ENCODE peak calls at places on chromosome 16, in eight cellular contexts. One of them, this sample, is unnamed.

GRCh38 chr16:72793716-72794115 is 254.2 kb downstream of the ZFHX3 start:
- DNase-seq in esophagus muscularis mucosa: peak
- DNase-seq in sigmoid colon: no peak
- DNase-seq in stomach: no peak
- DNase-seq in prostate gland: no peak
- DNase-seq in GM12878: no peak
- DNase-seq in transverse colon: no peak
- DNase-seq in breast epithelium: no peak
- DNase-seq in this sample: no peak

GRCh38 chr16:63617047-63617989 is 1504.5 kb downstream of the CDH11 start:
- DNase-seq in esophagus muscularis mucosa: no peak
- DNase-seq in sigmoid colon: no peak
- DNase-seq in stomach: no peak
- DNase-seq in prostate gland: peak
- DNase-seq in GM12878: no peak
- DNase-seq in transverse colon: no peak
- DNase-seq in breast epithelium: no peak
- DNase-seq in this sample: no peak

GRCh38 chr16:87851141-87851587 is 18.1 kb downstream of the SLC7A5 start:
- DNase-seq in esophagus muscularis mucosa: no peak
- DNase-seq in sigmoid colon: no peak
- DNase-seq in stomach: no peak
- DNase-seq in prostate gland: no peak
- DNase-seq in GM12878: no peak
- DNase-seq in transverse colon: no peak
- DNase-seq in breast epithelium: no peak
- DNase-seq in this sample: no peak

GRCh38 chr16:8818499-8819270 is 21.0 kb downstream of the PMM2 start:
- DNase-seq in esophagus muscularis mucosa: no peak
- DNase-seq in sigmoid colon: no peak
- DNase-seq in stomach: no peak
- DNase-seq in prostate gland: no peak
- DNase-seq in GM12878: peak
- DNase-seq in transverse colon: no peak
- DNase-seq in breast epithelium: no peak
- DNase-seq in this sample: no peak

GRCh38 chr16:88815901-88816589 is 4.3 kb upstream of the APRT start:
- DNase-seq in esophagus muscularis mucosa: no peak
- DNase-seq in sigmoid colon: no peak
- DNase-seq in stomach: peak
- DNase-seq in prostate gland: no peak
- DNase-seq in GM12878: no peak
- DNase-seq in transverse colon: peak
- DNase-seq in breast epithelium: no peak
- DNase-seq in this sample: no peak

GRCh38 chr16:51306116-51306515 is 155.0 kb upstream of the SALL1 start:
- DNase-seq in esophagus muscularis mucosa: no peak
- DNase-seq in sigmoid colon: no peak
- DNase-seq in stomach: no peak
- DNase-seq in prostate gland: no peak
- DNase-seq in GM12878: no peak
- DNase-seq in transverse colon: no peak
- DNase-seq in breast epithelium: no peak
- DNase-seq in this sample: no peak

GRCh38 chr16:51382215-51382614 is 231.1 kb upstream of the SALL1 start:
- DNase-seq in esophagus muscularis mucosa: no peak
- DNase-seq in sigmoid colon: no peak
- DNase-seq in stomach: no peak
- DNase-seq in prostate gland: no peak
- DNase-seq in GM12878: no peak
- DNase-seq in transverse colon: no peak
- DNase-seq in breast epithelium: no peak
- DNase-seq in this sample: no peak

GRCh38 chr16:49776085-49776501 is 79.8 kb downstream of the ZNF423 start:
- DNase-seq in esophagus muscularis mucosa: no peak
- DNase-seq in sigmoid colon: no peak
- DNase-seq in stomach: no peak
- DNase-seq in prostate gland: no peak
- DNase-seq in GM12878: no peak
- DNase-seq in transverse colon: no peak
- DNase-seq in breast epithelium: no peak
- DNase-seq in this sample: no peak

GRCh38 chr16:24525970-24526559 is 13.3 kb upstream of the RBBP6 start:
- DNase-seq in esophagus muscularis mucosa: no peak
- DNase-seq in sigmoid colon: no peak
- DNase-seq in stomach: peak
- DNase-seq in prostate gland: peak
- DNase-seq in GM12878: no peak
- DNase-seq in transverse colon: no peak
- DNase-seq in breast epithelium: no peak
- DNase-seq in this sample: no peak

GRCh38 chr16:14087590-14088154 is 16.6 kb downstream of the MRTFB start:
- DNase-seq in esophagus muscularis mucosa: no peak
- DNase-seq in sigmoid colon: no peak
- DNase-seq in stomach: no peak
- DNase-seq in prostate gland: no peak
- DNase-seq in GM12878: no peak
- DNase-seq in transverse colon: no peak
- DNase-seq in breast epithelium: no peak
- DNase-seq in this sample: no peak

GRCh38 chr16:14089283-14089823 is 18.2 kb downstream of the MRTFB start:
- DNase-seq in esophagus muscularis mucosa: no peak
- DNase-seq in sigmoid colon: no peak
- DNase-seq in stomach: no peak
- DNase-seq in prostate gland: no peak
- DNase-seq in GM12878: no peak
- DNase-seq in transverse colon: no peak
- DNase-seq in breast epithelium: no peak
- DNase-seq in this sample: no peak

GRCh38 chr16:14092579-14092978 is 21.5 kb downstream of the MRTFB start:
- DNase-seq in esophagus muscularis mucosa: no peak
- DNase-seq in sigmoid colon: no peak
- DNase-seq in stomach: no peak
- DNase-seq in prostate gland: no peak
- DNase-seq in GM12878: no peak
- DNase-seq in transverse colon: no peak
- DNase-seq in breast epithelium: no peak
- DNase-seq in this sample: no peak

GRCh38 chr16:14086477-14086876 is 15.4 kb downstream of the MRTFB start:
- DNase-seq in esophagus muscularis mucosa: no peak
- DNase-seq in sigmoid colon: no peak
- DNase-seq in stomach: no peak
- DNase-seq in prostate gland: no peak
- DNase-seq in GM12878: no peak
- DNase-seq in transverse colon: no peak
- DNase-seq in breast epithelium: no peak
- DNase-seq in this sample: no peak

GRCh38 chr16:14088155-14088753 is 17.1 kb downstream of the MRTFB start:
- DNase-seq in esophagus muscularis mucosa: no peak
- DNase-seq in sigmoid colon: no peak
- DNase-seq in stomach: no peak
- DNase-seq in prostate gland: no peak
- DNase-seq in GM12878: no peak
- DNase-seq in transverse colon: no peak
- DNase-seq in breast epithelium: no peak
- DNase-seq in this sample: no peak
- TF ChIP-seq POLR2AphosphoS5 in esophagus muscularis mucosa: no peak
- TF ChIP-seq POLR2AphosphoS5 in sigmoid colon: peak
- TF ChIP-seq POLR2AphosphoS5 in stomach: no peak
- TF ChIP-seq POLR2AphosphoS5 in prostate gland: peak
- TF ChIP-seq POLR2AphosphoS5 in GM12878: no peak
- TF ChIP-seq POLR2AphosphoS5 in transverse colon: no peak
- TF ChIP-seq POLR2AphosphoS5 in breast epithelium: no peak
- TF ChIP-seq POLR2AphosphoS5 in this sample: no peak

GRCh38 chr16:1469693-1470201 is 5.1 kb downstream of the CLCN7 start:
- DNase-seq in esophagus muscularis mucosa: no peak
- DNase-seq in sigmoid colon: no peak
- DNase-seq in stomach: no peak
- DNase-seq in prostate gland: no peak
- DNase-seq in GM12878: no peak
- DNase-seq in transverse colon: no peak
- DNase-seq in breast epithelium: no peak
- DNase-seq in this sample: no peak
- TF ChIP-seq POLR2AphosphoS5 in esophagus muscularis mucosa: no peak
- TF ChIP-seq POLR2AphosphoS5 in sigmoid colon: no peak
- TF ChIP-seq POLR2AphosphoS5 in stomach: no peak
- TF ChIP-seq POLR2AphosphoS5 in prostate gland: no peak
- TF ChIP-seq POLR2AphosphoS5 in GM12878: peak
- TF ChIP-seq POLR2AphosphoS5 in transverse colon: no peak
- TF ChIP-seq POLR2AphosphoS5 in breast epithelium: no peak
- TF ChIP-seq POLR2AphosphoS5 in this sample: no peak

GRCh38 chr16:69567031-69567680 is 1.4 kb downstream of the NFAT5 start:
- DNase-seq in esophagus muscularis mucosa: no peak
- DNase-seq in sigmoid colon: no peak
- DNase-seq in stomach: no peak
- DNase-seq in prostate gland: peak
- DNase-seq in GM12878: no peak
- DNase-seq in transverse colon: no peak
- DNase-seq in breast epithelium: peak
- DNase-seq in this sample: no peak

GRCh38 chr16:69565611-69566436 is at the start of gene NFAT5:
- DNase-seq in esophagus muscularis mucosa: peak
- DNase-seq in sigmoid colon: peak
- DNase-seq in stomach: peak
- DNase-seq in prostate gland: peak
- DNase-seq in GM12878: no peak
- DNase-seq in transverse colon: peak
- DNase-seq in breast epithelium: peak
- DNase-seq in this sample: no peak

GRCh38 chr16:69564845-69565610 is 738 bp upstream of the NFAT5 start:
- DNase-seq in esophagus muscularis mucosa: no peak
- DNase-seq in sigmoid colon: no peak
- DNase-seq in stomach: no peak
- DNase-seq in prostate gland: no peak
- DNase-seq in GM12878: no peak
- DNase-seq in transverse colon: no peak
- DNase-seq in breast epithelium: no peak
- DNase-seq in this sample: no peak

GRCh38 chr16:69563605-69564580 is 1.9 kb upstream of the NFAT5 start:
- DNase-seq in esophagus muscularis mucosa: no peak
- DNase-seq in sigmoid colon: no peak
- DNase-seq in stomach: no peak
- DNase-seq in prostate gland: no peak
- DNase-seq in GM12878: peak
- DNase-seq in transverse colon: no peak
- DNase-seq in breast epithelium: no peak
- DNase-seq in this sample: no peak

GRCh38 chr16:69566437-69567030 is 768 bp downstream of the NFAT5 start:
- DNase-seq in esophagus muscularis mucosa: no peak
- DNase-seq in sigmoid colon: peak
- DNase-seq in stomach: peak
- DNase-seq in prostate gland: peak
- DNase-seq in GM12878: no peak
- DNase-seq in transverse colon: peak
- DNase-seq in breast epithelium: peak
- DNase-seq in this sample: no peak
- TF ChIP-seq POLR2AphosphoS5 in esophagus muscularis mucosa: peak
- TF ChIP-seq POLR2AphosphoS5 in sigmoid colon: peak
- TF ChIP-seq POLR2AphosphoS5 in stomach: no peak
- TF ChIP-seq POLR2AphosphoS5 in prostate gland: peak
- TF ChIP-seq POLR2AphosphoS5 in GM12878: no peak
- TF ChIP-seq POLR2AphosphoS5 in transverse colon: peak
- TF ChIP-seq POLR2AphosphoS5 in breast epithelium: no peak
- TF ChIP-seq POLR2AphosphoS5 in this sample: no peak

DNA sequence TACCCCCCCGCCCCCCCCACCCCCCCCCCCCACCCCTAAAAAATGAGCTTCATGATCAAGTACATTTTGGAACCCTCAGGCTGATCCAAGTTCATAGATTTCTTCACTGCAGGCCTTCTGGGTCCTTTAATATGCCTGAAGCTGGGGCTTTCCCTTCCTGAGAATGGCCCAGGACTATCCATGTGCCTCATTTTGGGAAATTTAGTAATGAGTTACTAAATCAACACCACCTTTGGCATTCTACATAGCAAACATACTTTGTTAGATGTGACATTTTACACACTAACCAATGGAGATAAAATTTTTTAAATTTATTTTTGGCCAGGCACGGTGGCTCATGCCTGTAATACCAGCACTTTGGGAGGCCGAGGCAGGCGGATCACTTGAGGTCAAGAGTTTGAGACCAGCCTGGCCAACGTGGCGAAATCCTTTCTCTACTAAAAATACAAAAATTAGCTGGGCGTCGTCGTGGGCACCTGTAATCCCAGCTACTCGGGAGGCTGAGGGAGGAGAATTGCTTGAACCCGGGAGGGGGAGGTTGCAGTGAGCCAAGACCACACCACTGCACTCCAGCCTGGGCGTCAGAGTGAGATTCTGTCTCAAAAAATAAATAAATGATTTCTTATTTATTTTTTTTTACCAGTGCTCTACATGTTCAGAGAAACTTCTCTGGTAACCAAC is 14.0 kb downstream of the HERPUD1 start:
- DNase-seq in esophagus muscularis mucosa: no peak
- DNase-seq in sigmoid colon: peak
- DNase-seq in stomach: no peak
- DNase-seq in prostate gland: no peak
- DNase-seq in GM12878: no peak
- DNase-seq in transverse colon: no peak
- DNase-seq in breast epithelium: no peak
- DNase-seq in this sample: no peak
- TF ChIP-seq POLR2AphosphoS5 in esophagus muscularis mucosa: no peak
- TF ChIP-seq POLR2AphosphoS5 in sigmoid colon: no peak
- TF ChIP-seq POLR2AphosphoS5 in stomach: peak
- TF ChIP-seq POLR2AphosphoS5 in prostate gland: no peak
- TF ChIP-seq POLR2AphosphoS5 in GM12878: no peak
- TF ChIP-seq POLR2AphosphoS5 in transverse colon: no peak
- TF ChIP-seq POLR2AphosphoS5 in breast epithelium: no peak
- TF ChIP-seq POLR2AphosphoS5 in this sample: no peak

GRCh38 chr16:70252355-70252988 is 732 bp upstream of the EXOSC6 start:
- DNase-seq in esophagus muscularis mucosa: no peak
- DNase-seq in sigmoid colon: no peak
- DNase-seq in stomach: no peak
- DNase-seq in prostate gland: no peak
- DNase-seq in GM12878: no peak
- DNase-seq in transverse colon: no peak
- DNase-seq in breast epithelium: no peak
- DNase-seq in this sample: no peak
- TF ChIP-seq POLR2AphosphoS5 in esophagus muscularis mucosa: no peak
- TF ChIP-seq POLR2AphosphoS5 in sigmoid colon: no peak
- TF ChIP-seq POLR2AphosphoS5 in stomach: no peak
- TF ChIP-seq POLR2AphosphoS5 in prostate gland: no peak
- TF ChIP-seq POLR2AphosphoS5 in GM12878: no peak
- TF ChIP-seq POLR2AphosphoS5 in transverse colon: no peak
- TF ChIP-seq POLR2AphosphoS5 in breast epithelium: no peak
- TF ChIP-seq POLR2AphosphoS5 in this sample: no peak

GRCh38 chr16:2474877-2475412 is at the start of gene TBC1D24:
- DNase-seq in esophagus muscularis mucosa: no peak
- DNase-seq in sigmoid colon: peak
- DNase-seq in stomach: peak
- DNase-seq in prostate gland: peak
- DNase-seq in GM12878: no peak
- DNase-seq in transverse colon: peak
- DNase-seq in breast epithelium: peak
- DNase-seq in this sample: no peak
- TF ChIP-seq POLR2AphosphoS5 in esophagus muscularis mucosa: peak
- TF ChIP-seq POLR2AphosphoS5 in sigmoid colon: peak
- TF ChIP-seq POLR2AphosphoS5 in stomach: peak
- TF ChIP-seq POLR2AphosphoS5 in prostate gland: peak
- TF ChIP-seq POLR2AphosphoS5 in GM12878: no peak
- TF ChIP-seq POLR2AphosphoS5 in transverse colon: peak
- TF ChIP-seq POLR2AphosphoS5 in breast epithelium: peak
- TF ChIP-seq POLR2AphosphoS5 in this sample: no peak